ENCODE peak calls at places on chromosomes 16 and 17, in ten cellular contexts. One of them, this sample, is unnamed.

GRCh38 chr17:81964081-81964849 is 3.3 kb upstream of the NOTUM start:
- DNase-seq in choroid plexus epithelial cell: no peak
- DNase-seq in glutamatergic neuron: no peak
- DNase-seq in CD4-positive, alpha-beta T cell: no peak
- DNase-seq in mucosa of descending colon: no peak
- DNase-seq in right lobe of liver: no peak
- DNase-seq in astrocyte of the spinal cord: no peak
- DNase-seq in psoas muscle: no peak
- DNase-seq in HFF-Myc: no peak
- DNase-seq in nephron progenitor cell: no peak
- DNase-seq in this sample: no peak

GRCh38 chr17:76672270-76672851 is 28.8 kb upstream of the ST6GALNAC1 start:
- DNase-seq in choroid plexus epithelial cell: peak; percentile 15
- DNase-seq in glutamatergic neuron: no peak
- DNase-seq in CD4-positive, alpha-beta T cell: no peak
- DNase-seq in mucosa of descending colon: no peak
- DNase-seq in right lobe of liver: no peak
- DNase-seq in astrocyte of the spinal cord: no peak
- DNase-seq in psoas muscle: no peak
- DNase-seq in HFF-Myc: no peak
- DNase-seq in nephron progenitor cell: no peak
- DNase-seq in this sample: no peak

GRCh38 chr17:9231449-9232154 is 210.3 kb downstream of the NTN1 start:
- DNase-seq in choroid plexus epithelial cell: no peak
- DNase-seq in glutamatergic neuron: peak; percentile 17
- DNase-seq in CD4-positive, alpha-beta T cell: no peak
- DNase-seq in mucosa of descending colon: no peak
- DNase-seq in right lobe of liver: no peak
- DNase-seq in astrocyte of the spinal cord: no peak
- DNase-seq in psoas muscle: peak; percentile 44
- DNase-seq in HFF-Myc: no peak
- DNase-seq in nephron progenitor cell: no peak
- DNase-seq in this sample: no peak

GRCh38 chr16:1946495-1947368 is 3.7 kb upstream of the MSRB1 start:
- DNase-seq in choroid plexus epithelial cell: no peak
- DNase-seq in glutamatergic neuron: no peak
- DNase-seq in CD4-positive, alpha-beta T cell: no peak
- DNase-seq in mucosa of descending colon: no peak
- DNase-seq in right lobe of liver: peak; percentile 50
- DNase-seq in astrocyte of the spinal cord: no peak
- DNase-seq in psoas muscle: no peak
- DNase-seq in HFF-Myc: no peak
- DNase-seq in nephron progenitor cell: no peak
- DNase-seq in this sample: no peak

GRCh38 chr16:88713568-88714419 is 7.5 kb downstream of the CTU2 start:
- DNase-seq in choroid plexus epithelial cell: no peak
- DNase-seq in glutamatergic neuron: no peak
- DNase-seq in CD4-positive, alpha-beta T cell: no peak
- DNase-seq in mucosa of descending colon: no peak
- DNase-seq in right lobe of liver: no peak
- DNase-seq in astrocyte of the spinal cord: no peak
- DNase-seq in psoas muscle: no peak
- DNase-seq in HFF-Myc: no peak
- DNase-seq in nephron progenitor cell: no peak
- DNase-seq in this sample: no peak

GRCh38 chr17:19727466-19728113 is 11.2 kb upstream of the SLC47A2 start:
- DNase-seq in choroid plexus epithelial cell: peak; percentile 94
- DNase-seq in glutamatergic neuron: no peak
- DNase-seq in CD4-positive, alpha-beta T cell: no peak
- DNase-seq in mucosa of descending colon: peak; percentile 43
- DNase-seq in right lobe of liver: no peak
- DNase-seq in astrocyte of the spinal cord: peak; percentile 46
- DNase-seq in psoas muscle: peak; percentile 79
- DNase-seq in HFF-Myc: no peak
- DNase-seq in nephron progenitor cell: no peak
- DNase-seq in this sample: peak; percentile 90

GRCh38 chr17:66633322-66633965 is 201.5 kb upstream of the CACNG5 start:
- DNase-seq in choroid plexus epithelial cell: peak; percentile 86
- DNase-seq in glutamatergic neuron: no peak
- DNase-seq in CD4-positive, alpha-beta T cell: no peak
- DNase-seq in mucosa of descending colon: no peak
- DNase-seq in right lobe of liver: no peak
- DNase-seq in astrocyte of the spinal cord: peak; percentile 69
- DNase-seq in psoas muscle: no peak
- DNase-seq in HFF-Myc: no peak
- DNase-seq in nephron progenitor cell: no peak
- DNase-seq in this sample: no peak

GRCh38 chr17:19672009-19672837 is 23.7 kb downstream of the ALDH3A2 start:
- DNase-seq in choroid plexus epithelial cell: peak; percentile 14
- DNase-seq in glutamatergic neuron: no peak
- DNase-seq in CD4-positive, alpha-beta T cell: no peak
- DNase-seq in mucosa of descending colon: peak; percentile 36
- DNase-seq in right lobe of liver: peak; percentile 87
- DNase-seq in astrocyte of the spinal cord: no peak
- DNase-seq in psoas muscle: peak; percentile 76
- DNase-seq in HFF-Myc: no peak
- DNase-seq in nephron progenitor cell: no peak
- DNase-seq in this sample: no peak

GRCh38 chr16:28823291-28823718 is 506 bp downstream of the ATXN2L start:
- DNase-seq in choroid plexus epithelial cell: no peak
- DNase-seq in glutamatergic neuron: peak; percentile 52
- DNase-seq in CD4-positive, alpha-beta T cell: no peak
- DNase-seq in mucosa of descending colon: no peak
- DNase-seq in right lobe of liver: no peak
- DNase-seq in astrocyte of the spinal cord: no peak
- DNase-seq in psoas muscle: peak; percentile 59
- DNase-seq in HFF-Myc: no peak
- DNase-seq in nephron progenitor cell: peak; percentile 54
- DNase-seq in this sample: no peak

GRCh38 chr16:11236855-11237254 is 19.1 kb downstream of the SOCS1 start:
- DNase-seq in choroid plexus epithelial cell: peak; percentile 41
- DNase-seq in glutamatergic neuron: no peak
- DNase-seq in CD4-positive, alpha-beta T cell: no peak
- DNase-seq in mucosa of descending colon: no peak
- DNase-seq in right lobe of liver: no peak
- DNase-seq in astrocyte of the spinal cord: no peak
- DNase-seq in psoas muscle: no peak
- DNase-seq in HFF-Myc: no peak
- DNase-seq in nephron progenitor cell: no peak
- DNase-seq in this sample: no peak

DNA sequence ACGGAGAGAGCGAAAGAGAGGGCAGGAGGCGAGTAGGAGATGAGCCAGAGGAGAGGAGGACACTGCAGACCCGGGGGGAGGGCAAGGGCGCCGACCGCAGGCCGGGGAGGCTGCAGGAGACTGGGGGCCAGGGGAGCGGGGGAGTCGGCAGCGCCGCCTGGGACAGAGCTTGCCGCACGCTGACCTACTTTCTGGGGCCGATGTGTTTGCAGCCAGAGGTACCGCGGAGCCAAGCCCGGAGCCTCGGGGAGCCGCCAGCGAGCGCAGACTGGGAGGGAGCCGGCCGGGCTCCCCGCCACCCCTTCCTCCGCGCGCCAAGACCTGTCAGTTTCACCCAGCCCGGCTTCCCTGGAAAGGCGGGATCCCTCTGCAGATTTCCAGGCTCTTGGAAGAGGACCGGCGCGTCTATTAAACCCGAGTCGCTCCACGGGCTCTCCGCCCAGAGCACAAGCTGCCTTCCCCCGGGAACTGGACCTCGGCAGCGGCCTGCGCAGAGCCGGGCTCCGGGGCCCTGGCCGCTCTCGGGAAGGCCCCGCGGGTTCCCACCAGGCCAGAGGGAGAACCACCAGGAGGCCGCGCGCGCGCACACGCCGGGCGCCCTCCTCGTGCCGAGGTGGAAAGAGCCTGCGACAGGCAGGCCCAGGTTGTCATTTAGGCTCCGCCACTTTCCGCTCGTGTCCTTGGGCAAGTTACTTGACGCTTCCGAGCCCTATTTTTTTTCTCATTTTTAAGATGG is 74.5 kb downstream of the CMC2 start:
- DNase-seq in choroid plexus epithelial cell: peak; percentile 74
- DNase-seq in glutamatergic neuron: peak; percentile 71
- DNase-seq in CD4-positive, alpha-beta T cell: no peak
- DNase-seq in mucosa of descending colon: peak; percentile 61
- DNase-seq in right lobe of liver: peak; percentile 79
- DNase-seq in astrocyte of the spinal cord: peak; percentile 64
- DNase-seq in psoas muscle: peak; percentile 90
- DNase-seq in HFF-Myc: no peak
- DNase-seq in nephron progenitor cell: peak; percentile 67
- DNase-seq in this sample: no peak
- TF ChIP-seq CTCF in choroid plexus epithelial cell: peak; percentile 11
- TF ChIP-seq CTCF in glutamatergic neuron: no peak
- TF ChIP-seq CTCF in CD4-positive, alpha-beta T cell: no peak
- TF ChIP-seq CTCF in mucosa of descending colon: no peak
- TF ChIP-seq CTCF in right lobe of liver: no peak
- TF ChIP-seq CTCF in astrocyte of the spinal cord: peak; percentile 5
- TF ChIP-seq CTCF in psoas muscle: no peak
- TF ChIP-seq CTCF in HFF-Myc: no peak
- TF ChIP-seq CTCF in nephron progenitor cell: no peak
- TF ChIP-seq CTCF in this sample: no peak

GRCh38 chr17:78823282-78824046 is 17.1 kb downstream of the USP36 start:
- DNase-seq in choroid plexus epithelial cell: no peak
- DNase-seq in glutamatergic neuron: no peak
- DNase-seq in CD4-positive, alpha-beta T cell: no peak
- DNase-seq in mucosa of descending colon: no peak
- DNase-seq in right lobe of liver: no peak
- DNase-seq in astrocyte of the spinal cord: no peak
- DNase-seq in psoas muscle: peak; percentile 15
- DNase-seq in HFF-Myc: no peak
- DNase-seq in nephron progenitor cell: no peak
- DNase-seq in this sample: no peak
- TF ChIP-seq CTCF in choroid plexus epithelial cell: peak; percentile 32
- TF ChIP-seq CTCF in glutamatergic neuron: peak; percentile 24
- TF ChIP-seq CTCF in CD4-positive, alpha-beta T cell: no peak
- TF ChIP-seq CTCF in mucosa of descending colon: no peak
- TF ChIP-seq CTCF in right lobe of liver: no peak
- TF ChIP-seq CTCF in astrocyte of the spinal cord: peak; percentile 24
- TF ChIP-seq CTCF in psoas muscle: no peak
- TF ChIP-seq CTCF in HFF-Myc: peak; percentile 33
- TF ChIP-seq CTCF in nephron progenitor cell: no peak
- TF ChIP-seq CTCF in this sample: peak; percentile 13

GRCh38 chr17:21166599-21167265 is 40.0 kb downstream of the DHRS7B start:
- DNase-seq in choroid plexus epithelial cell: peak; percentile 46
- DNase-seq in glutamatergic neuron: no peak
- DNase-seq in CD4-positive, alpha-beta T cell: no peak
- DNase-seq in mucosa of descending colon: no peak
- DNase-seq in right lobe of liver: no peak
- DNase-seq in astrocyte of the spinal cord: no peak
- DNase-seq in psoas muscle: no peak
- DNase-seq in HFF-Myc: no peak
- DNase-seq in nephron progenitor cell: no peak
- DNase-seq in this sample: no peak

GRCh38 chr17:21165922-21166598 is 39.3 kb downstream of the DHRS7B start:
- DNase-seq in choroid plexus epithelial cell: no peak
- DNase-seq in glutamatergic neuron: no peak
- DNase-seq in CD4-positive, alpha-beta T cell: no peak
- DNase-seq in mucosa of descending colon: no peak
- DNase-seq in right lobe of liver: no peak
- DNase-seq in astrocyte of the spinal cord: no peak
- DNase-seq in psoas muscle: peak; percentile 86
- DNase-seq in HFF-Myc: no peak
- DNase-seq in nephron progenitor cell: no peak
- DNase-seq in this sample: no peak

GRCh38 chr17:21162394-21162775 is 35.6 kb downstream of the DHRS7B start:
- DNase-seq in choroid plexus epithelial cell: no peak
- DNase-seq in glutamatergic neuron: no peak
- DNase-seq in CD4-positive, alpha-beta T cell: no peak
- DNase-seq in mucosa of descending colon: no peak
- DNase-seq in right lobe of liver: no peak
- DNase-seq in astrocyte of the spinal cord: no peak
- DNase-seq in psoas muscle: no peak
- DNase-seq in HFF-Myc: no peak
- DNase-seq in nephron progenitor cell: no peak
- DNase-seq in this sample: no peak

GRCh38 chr17:21163101-21163500 is 36.3 kb downstream of the DHRS7B start:
- DNase-seq in choroid plexus epithelial cell: no peak
- DNase-seq in glutamatergic neuron: no peak
- DNase-seq in CD4-positive, alpha-beta T cell: no peak
- DNase-seq in mucosa of descending colon: no peak
- DNase-seq in right lobe of liver: no peak
- DNase-seq in astrocyte of the spinal cord: no peak
- DNase-seq in psoas muscle: no peak
- DNase-seq in HFF-Myc: no peak
- DNase-seq in nephron progenitor cell: no peak
- DNase-seq in this sample: no peak

DNA sequence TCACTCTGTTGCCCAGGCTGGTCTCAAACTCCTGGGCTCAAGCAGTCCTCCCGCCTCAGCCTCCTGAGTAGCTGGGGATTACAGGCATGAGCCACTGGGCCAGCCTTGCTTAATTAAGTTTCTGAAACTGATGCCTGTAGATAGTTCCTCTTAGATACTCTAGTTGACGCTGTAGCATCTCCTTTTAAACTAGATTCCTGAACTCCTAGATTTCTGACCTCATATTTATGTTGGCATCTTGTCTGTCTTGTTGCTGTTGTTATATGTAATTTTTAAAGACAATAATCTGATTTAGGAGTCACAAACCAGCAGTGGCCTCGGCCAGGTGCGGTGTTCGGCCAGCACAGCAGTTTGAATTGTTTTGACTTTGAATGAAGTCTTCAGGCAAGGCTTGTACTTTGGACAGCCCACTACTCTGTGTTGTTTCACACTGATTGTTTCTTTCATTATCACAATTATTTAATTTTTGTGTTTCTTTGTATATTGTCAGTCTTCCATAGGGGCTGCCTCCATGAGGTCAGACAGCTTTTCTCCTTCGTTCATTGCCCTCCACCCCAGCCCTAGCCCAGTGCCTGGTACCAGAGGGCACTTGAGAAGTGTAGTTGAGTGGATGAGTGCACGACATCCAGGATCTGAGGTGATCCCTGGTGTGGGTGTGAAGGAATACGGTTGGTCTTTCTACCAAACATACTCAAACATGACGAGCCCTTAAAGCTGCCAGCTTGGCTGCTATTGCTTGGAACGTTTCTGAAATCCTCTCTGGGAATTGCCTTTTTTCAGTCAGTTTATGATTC is 37.7 kb downstream of the DHRS7B start:
- DNase-seq in choroid plexus epithelial cell: peak; percentile 49
- DNase-seq in glutamatergic neuron: no peak
- DNase-seq in CD4-positive, alpha-beta T cell: no peak
- DNase-seq in mucosa of descending colon: no peak
- DNase-seq in right lobe of liver: no peak
- DNase-seq in astrocyte of the spinal cord: no peak
- DNase-seq in psoas muscle: no peak
- DNase-seq in HFF-Myc: no peak
- DNase-seq in nephron progenitor cell: no peak
- DNase-seq in this sample: no peak
- TF ChIP-seq CTCF in choroid plexus epithelial cell: peak; percentile 42
- TF ChIP-seq CTCF in glutamatergic neuron: no peak
- TF ChIP-seq CTCF in CD4-positive, alpha-beta T cell: no peak
- TF ChIP-seq CTCF in mucosa of descending colon: no peak
- TF ChIP-seq CTCF in right lobe of liver: no peak
- TF ChIP-seq CTCF in astrocyte of the spinal cord: no peak
- TF ChIP-seq CTCF in psoas muscle: peak; percentile 25
- TF ChIP-seq CTCF in HFF-Myc: no peak
- TF ChIP-seq CTCF in nephron progenitor cell: no peak
- TF ChIP-seq CTCF in this sample: no peak

DNA sequence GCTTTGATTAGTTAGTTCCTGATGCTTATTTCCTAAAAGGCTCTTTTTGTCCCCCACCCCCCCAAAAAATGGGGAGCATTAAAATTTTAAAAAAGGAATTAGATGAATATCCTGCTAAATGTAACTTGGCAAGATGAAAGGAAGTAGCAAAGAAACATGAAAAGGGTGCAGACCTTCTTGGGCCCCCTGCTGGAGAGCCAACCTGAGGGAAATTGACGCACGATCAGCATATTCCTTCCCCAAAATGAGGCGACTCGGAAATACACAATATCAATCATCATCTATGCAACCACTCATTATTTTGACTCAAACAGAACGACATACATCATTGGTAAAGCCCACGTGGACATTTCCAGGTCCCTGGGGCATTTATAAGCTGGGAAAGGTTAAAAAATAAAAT is 59.7 kb downstream of the GRIN2A start:
- DNase-seq in choroid plexus epithelial cell: no peak
- DNase-seq in glutamatergic neuron: no peak
- DNase-seq in CD4-positive, alpha-beta T cell: no peak
- DNase-seq in mucosa of descending colon: no peak
- DNase-seq in right lobe of liver: no peak
- DNase-seq in astrocyte of the spinal cord: no peak
- DNase-seq in psoas muscle: no peak
- DNase-seq in HFF-Myc: no peak
- DNase-seq in nephron progenitor cell: peak; percentile 9
- DNase-seq in this sample: no peak
- TF ChIP-seq CTCF in choroid plexus epithelial cell: no peak
- TF ChIP-seq CTCF in glutamatergic neuron: peak; percentile 19
- TF ChIP-seq CTCF in CD4-positive, alpha-beta T cell: no peak
- TF ChIP-seq CTCF in mucosa of descending colon: no peak
- TF ChIP-seq CTCF in right lobe of liver: peak; percentile 10
- TF ChIP-seq CTCF in astrocyte of the spinal cord: peak; percentile 40
- TF ChIP-seq CTCF in psoas muscle: no peak
- TF ChIP-seq CTCF in HFF-Myc: peak; percentile 22
- TF ChIP-seq CTCF in nephron progenitor cell: peak; percentile 39
- TF ChIP-seq CTCF in this sample: peak; percentile 44